ENCODE peak calls at places on chromosomes 12 and 14, in six cellular contexts. X is lower lobe of right lung, E is astrocyte, T is omental fat pad, R is cardiac muscle cell, J is progenitor cell of endocrine pancreas. F is an unnamed sample.

GRCh38 chr12:12018454-12018853 is 52.3 kb upstream of the BCL2L14 start:
- DNase-seq in X (no peak), T (no peak), E (peak), J (no peak), R (no peak), F (no peak)

GRCh38 chr12:19771858-19772257 is 332.6 kb downstream of the AEBP2 start:
- DNase-seq in E (peak), X (no peak), T (no peak), R (no peak), J (no peak), F (no peak)

GRCh38 chr14:24240110-24240918 is 2.1 kb downstream of the TINF2 start:
- DNase-seq in T (no peak), E (no peak), X (no peak), J (no peak), R (no peak), F (no peak)

GRCh38 chr12:70641691-70642090 is 4.5 kb upstream of the PTPRB start:
- DNase-seq in X (no peak), E (no peak), T (no peak), R (no peak), J (no peak), F (no peak)

GRCh38 chr14:21104448-21105060 is 3.7 kb downstream of the TMEM253 start:
- DNase-seq in J (no peak), T (no peak), E (peak), X (peak), R (peak), F (peak)

GRCh38 chr14:30243805-30244204 is 315.2 kb upstream of the G2E3 start:
- DNase-seq in T (no peak), X (no peak), E (peak), R (no peak), J (no peak), F (no peak)

GRCh38 chr14:96903444-96904023 is 106.4 kb downstream of the VRK1 start:
- DNase-seq in J (no peak), R (no peak), X (no peak), E (no peak), T (no peak), F (no peak)

GRCh38 chr12:13024151-13024946 is 19.8 kb upstream of the FAM234B start:
- DNase-seq in X (no peak), J (no peak), T (no peak), R (no peak), E (no peak), F (no peak)

GRCh38 chr12:116771651-116772050 is 33.5 kb downstream of the RNFT2 start:
- DNase-seq in X (no peak), R (no peak), T (no peak), J (no peak), E (no peak), F (no peak)

GRCh38 chr12:32482226-32482625 is 82.9 kb downstream of the FGD4 start:
- DNase-seq in R (no peak), J (no peak), E (no peak), T (no peak), X (no peak), F (no peak)

GRCh38 chr12:96233941-96234461 is 39.8 kb downstream of the ELK3 start:
- DNase-seq in J (no peak), T (peak), R (no peak), E (peak), X (peak), F (peak)

GRCh38 chr14:65462411-65462810 is 49.9 kb downstream of the FUT8 start:
- DNase-seq in T (no peak), E (peak), R (no peak), X (no peak), J (no peak), F (no peak)

GRCh38 chr14:38256358-38256840 is 506 bp upstream of the CLEC14A start:
- DNase-seq in T (no peak), E (no peak), R (no peak), J (no peak), X (no peak), F (no peak)

GRCh38 chr14:61491224-61491623 is 169.8 kb downstream of the PRKCH start:
- DNase-seq in R (no peak), J (no peak), T (no peak), E (no peak), X (no peak), F (no peak)

GRCh38 chr12:4809013-4809448 is 88.8 kb downstream of the GALNT8 start:
- DNase-seq in J (peak), R (peak), X (no peak), T (no peak), E (peak), F (peak)

GRCh38 chr12:122989443-122989839 is 9.0 kb downstream of the ARL6IP4 start:
- DNase-seq in T (no peak), X (no peak), J (no peak), E (no peak), R (no peak), F (no peak)

GRCh38 chr12:95967301-95967700 is 24.2 kb downstream of the AMDHD1 start:
- DNase-seq in X (no peak), J (no peak), E (no peak), R (no peak), T (no peak), F (no peak)

GRCh38 chr12:20868277-20868676 is 57.8 kb downstream of the SLCO1B3 start:
- DNase-seq in X (no peak), R (no peak), T (no peak), E (no peak), J (no peak), F (no peak)

GRCh38 chr12:20865873-20866272 is 55.4 kb downstream of the SLCO1B3 start:
- DNase-seq in X (no peak), T (no peak), E (peak), J (no peak), R (no peak), F (no peak)

DNA sequence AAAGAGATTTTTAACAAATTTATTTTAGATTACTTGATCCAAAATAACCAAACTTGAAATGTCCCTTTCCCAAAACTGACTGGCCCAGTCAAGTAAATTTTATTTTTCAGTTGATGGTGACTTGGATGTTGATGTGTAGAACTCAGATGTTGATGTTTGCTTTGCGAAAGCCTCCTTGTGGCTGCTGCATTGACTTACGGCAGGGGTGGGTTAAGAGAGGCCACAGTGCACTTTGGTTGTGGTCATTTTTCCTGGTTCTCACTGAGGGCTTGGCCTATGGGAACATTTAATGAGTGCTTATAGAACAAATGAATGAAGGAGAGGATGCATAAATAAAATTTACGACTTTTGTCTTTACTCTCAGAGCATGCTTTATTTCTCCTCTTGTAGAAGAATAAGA is 52.6 kb downstream of the SLCO1B3 start:
- DNase-seq in R (no peak), X (no peak), T (no peak), J (no peak), E (no peak), F (no peak)
- TF ChIP-seq CTCF in R (no peak), X (no peak), T (no peak), J (peak), E (no peak), F (no peak)

DNA sequence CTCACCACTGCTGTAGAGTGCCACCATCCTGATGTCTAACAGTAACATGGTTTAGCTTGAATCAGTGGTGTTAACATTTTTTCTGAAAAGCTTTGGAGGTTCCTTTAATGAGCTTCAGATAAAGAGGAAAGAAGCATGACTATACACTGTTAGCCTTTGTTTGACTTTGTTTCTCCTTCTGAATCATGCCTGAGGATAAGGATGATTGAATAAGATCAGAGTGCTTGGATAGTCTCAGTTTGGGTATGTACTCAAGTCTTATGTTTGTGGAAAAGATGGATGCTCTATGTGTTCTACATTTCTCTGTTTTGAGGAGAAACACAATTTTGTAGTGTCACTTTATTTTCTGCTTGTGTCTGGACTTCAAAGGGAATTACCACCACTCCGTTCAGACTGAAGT is 42.0 kb downstream of the GPATCH2L start:
- DNase-seq in X (no peak), J (no peak), T (no peak), E (peak), R (no peak), F (no peak)
- TF ChIP-seq CTCF in X (no peak), J (no peak), T (no peak), E (no peak), R (no peak), F (no peak)

DNA sequence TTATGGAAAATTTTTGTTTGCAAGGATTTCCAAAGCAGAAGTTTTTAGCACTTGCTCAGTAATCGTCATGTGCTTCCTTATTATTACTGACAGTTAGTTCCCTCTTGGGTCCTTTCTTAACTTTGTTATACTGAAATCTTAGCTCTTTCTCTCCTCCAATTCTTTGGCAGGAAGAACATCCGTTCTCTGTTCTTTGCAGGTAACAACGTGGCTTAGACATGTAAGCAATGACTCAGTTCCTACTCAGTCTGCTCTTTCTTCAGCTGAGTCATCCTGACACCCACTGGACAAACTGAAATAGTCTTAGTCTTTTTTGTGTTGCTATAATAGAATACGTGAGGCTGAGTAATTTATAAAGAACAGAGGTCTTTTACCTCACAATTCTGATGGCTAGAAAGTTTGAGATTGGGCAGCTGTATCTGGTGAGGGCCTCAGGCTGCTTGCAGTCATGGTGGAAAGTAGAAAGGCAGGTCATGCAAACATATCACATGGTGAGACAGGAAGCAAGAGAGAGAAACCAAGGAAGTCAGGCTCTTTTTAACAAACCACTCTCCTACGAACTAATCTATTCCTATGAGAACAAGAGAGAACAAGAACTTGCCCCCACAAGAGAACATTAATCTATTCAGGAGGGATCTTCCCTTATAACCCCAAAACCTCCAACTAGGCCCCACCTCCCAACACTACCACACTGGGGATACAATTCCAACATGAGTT is 49.2 kb downstream of the TESPA1 start:
- DNase-seq in T (no peak), R (no peak), X (no peak), E (peak), J (no peak), F (no peak)
- TF ChIP-seq CTCF in T (no peak), R (peak), X (no peak), E (no peak), J (no peak), F (no peak)

GRCh38 chr12:26402648-26403047 is 207.3 kb downstream of the SSPN start:
- DNase-seq in R (no peak), X (no peak), T (no peak), J (no peak), E (peak), F (no peak)
- TF ChIP-seq CTCF in R (no peak), X (no peak), T (no peak), J (peak), E (no peak), F (no peak)

DNA sequence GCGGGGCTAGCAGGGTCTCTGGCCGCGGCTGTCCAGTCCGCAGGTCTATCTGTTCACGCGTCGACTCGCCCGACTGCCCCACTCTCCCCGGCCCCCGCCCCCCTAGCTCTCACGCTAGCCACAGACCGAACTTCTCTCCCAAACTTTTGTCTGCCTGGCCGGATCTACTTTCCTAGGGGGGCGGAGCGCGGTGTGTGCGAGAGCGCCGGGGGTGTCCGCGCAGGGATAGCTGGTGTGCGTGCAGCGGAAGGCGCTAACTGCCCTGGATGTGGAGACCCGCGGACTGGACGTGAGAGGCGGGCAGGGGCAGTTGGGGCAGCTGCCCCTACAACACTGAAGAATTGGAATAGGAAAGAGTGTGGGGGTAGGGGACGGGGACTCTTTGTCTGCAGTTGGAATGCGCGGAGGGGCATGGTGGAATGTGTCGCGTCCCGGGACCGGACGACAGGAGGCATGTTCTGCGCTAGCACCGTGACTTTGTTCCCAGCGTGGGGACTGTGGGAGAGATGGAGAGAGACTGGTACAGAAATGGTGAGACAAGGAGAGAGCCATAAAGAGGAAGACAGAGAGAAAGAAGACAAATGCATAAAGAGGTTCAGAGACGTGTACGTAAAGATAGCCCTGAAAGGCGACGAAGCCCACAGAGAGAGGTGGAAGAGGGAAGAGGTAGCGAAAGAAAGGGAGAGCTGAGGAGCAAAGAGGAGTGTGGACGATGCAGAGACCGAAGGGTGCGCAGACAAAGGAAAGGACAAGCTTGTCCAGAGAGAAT is at the start of gene AJUBA:
- DNase-seq in J (peak), E (peak), X (peak), T (peak), R (peak), F (peak)
- TF ChIP-seq CTCF in J (no peak), E (no peak), X (no peak), T (no peak), R (no peak), F (no peak)

GRCh38 chr12:44961887-44962286 is 85.8 kb upstream of the NELL2 start:
- DNase-seq in J (no peak), X (no peak), T (no peak), E (no peak), R (no peak), F (no peak)

GRCh38 chr12:44960423-44960822 is 84.3 kb upstream of the NELL2 start:
- DNase-seq in T (no peak), E (no peak), X (no peak), R (no peak), J (no peak), F (no peak)

DNA sequence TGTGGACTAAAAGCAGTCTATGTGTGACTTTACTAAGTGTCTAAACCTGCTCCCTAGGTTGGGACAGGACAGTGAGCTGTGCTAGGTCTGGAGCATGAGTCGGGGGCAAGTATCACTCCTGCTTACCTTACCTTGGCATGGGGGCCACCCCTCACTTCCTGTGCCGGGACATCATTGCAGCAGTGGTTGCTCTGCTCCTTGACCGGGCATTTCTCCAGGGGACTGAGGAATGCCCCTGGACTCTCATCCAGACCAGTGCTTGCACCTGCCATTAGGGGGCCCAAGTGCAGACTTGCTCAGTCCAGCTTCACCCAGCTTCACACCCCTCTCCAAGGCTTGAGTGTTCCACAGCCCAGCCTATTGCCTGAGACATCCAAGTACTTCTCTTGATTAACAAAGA is 84.7 kb upstream of the NELL2 start:
- DNase-seq in T (no peak), E (no peak), X (no peak), R (no peak), J (no peak), F (no peak)
- TF ChIP-seq CTCF in T (no peak), E (no peak), X (no peak), R (no peak), J (peak), F (no peak)

GRCh38 chr12:88056571-88056970 is 27.4 kb upstream of the C12orf50 start:
- DNase-seq in J (no peak), R (no peak), T (no peak), X (no peak), E (no peak), F (no peak)

GRCh38 chr12:88057994-88058718 is 29.0 kb upstream of the C12orf50 start:
- DNase-seq in E (no peak), X (no peak), R (peak), T (no peak), J (no peak), F (no peak)

DNA sequence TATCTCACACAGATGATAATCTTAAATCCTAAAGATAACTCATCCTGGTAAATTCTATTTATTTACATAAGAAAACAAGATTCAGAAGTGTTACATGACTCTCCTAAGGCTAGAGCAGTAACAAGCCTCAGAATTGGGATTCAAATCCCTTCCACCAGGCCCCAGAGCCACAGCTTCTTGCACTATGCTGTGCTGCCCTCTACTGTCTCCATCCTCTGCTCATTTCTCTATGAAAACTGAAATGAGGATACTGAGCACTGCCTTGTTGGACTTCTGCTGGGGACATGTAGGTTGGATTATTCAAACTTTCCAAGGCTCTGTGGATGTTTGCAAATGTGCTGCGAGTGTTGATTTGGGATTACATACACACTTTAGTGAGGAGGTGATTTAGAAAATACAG is 23.5 kb upstream of the C12orf50 start:
- DNase-seq in X (no peak), T (no peak), E (peak), J (no peak), R (peak), F (peak)
- TF ChIP-seq CTCF in X (peak), T (no peak), E (peak), J (peak), R (peak), F (no peak)

GRCh38 chr12:14554281-14555008 is 13.2 kb downstream of the PLBD1 start:
- DNase-seq in R (peak), X (peak), E (no peak), T (peak), J (no peak), F (no peak)
- TF ChIP-seq CTCF in R (peak), X (no peak), E (no peak), T (no peak), J (no peak), F (no peak)

DNA sequence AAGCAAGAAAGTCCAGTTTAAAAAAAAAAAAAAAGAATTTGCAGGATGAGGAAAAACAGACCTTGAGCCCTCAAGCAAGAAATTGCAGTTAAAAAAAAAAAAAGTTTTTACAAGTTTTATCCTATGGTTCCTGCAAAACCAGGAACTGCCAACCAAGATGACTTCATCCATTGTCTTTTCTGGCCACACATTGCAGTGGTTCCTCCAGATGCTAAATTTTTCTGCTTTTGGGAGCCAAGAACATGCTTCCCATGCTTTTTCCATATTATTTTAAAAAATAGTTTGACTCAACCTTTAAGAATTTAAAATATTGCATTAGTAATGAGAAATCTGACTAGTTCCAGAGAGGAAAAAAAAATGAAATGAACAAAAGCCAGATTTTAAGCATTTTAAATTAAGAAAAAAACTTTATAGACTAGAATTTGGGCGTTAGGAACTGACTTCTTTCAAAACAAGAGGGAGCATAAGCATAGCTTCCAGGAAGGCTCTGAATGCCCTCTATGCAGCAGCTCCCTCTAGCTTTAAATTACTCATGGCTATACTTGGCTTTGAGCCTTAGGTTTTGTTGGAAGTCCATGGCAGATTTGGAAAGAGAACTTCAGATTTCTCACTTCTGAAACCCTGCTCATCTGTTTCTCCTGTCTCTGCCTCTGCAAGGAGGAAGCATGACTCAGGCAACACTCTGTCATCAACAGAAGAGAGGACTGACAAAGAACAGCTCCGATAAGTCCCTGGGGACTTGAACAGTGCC is 124.5 kb downstream of the GPR65 start:
- DNase-seq in T (no peak), J (no peak), R (peak), E (peak), X (no peak), F (no peak)
- TF ChIP-seq CTCF in T (no peak), J (no peak), R (peak), E (no peak), X (no peak), F (no peak)

GRCh38 chr12:81976661-81977060 is 217.5 kb upstream of the PPFIA2 start:
- DNase-seq in R (no peak), X (no peak), E (peak), T (no peak), J (no peak), F (no peak)

GRCh38 chr12:81974762-81975161 is 215.6 kb upstream of the PPFIA2 start:
- DNase-seq in R (no peak), E (no peak), T (no peak), J (no peak), X (no peak), F (no peak)
- TF ChIP-seq CTCF in R (no peak), E (no peak), T (no peak), J (no peak), X (no peak), F (no peak)

F was measured in glutamatergic neuron.